ENCODE peak calls at places on chromosome X, in six cellular contexts. O, P, J, E, L and Z are unnamed samples.

GRCh38 chrX:42967681-42968080 is 189.7 kb upstream of the PPP1R2C start:
- DNase-seq in O (no peak), J (no peak), P (no peak), E (peak), L (no peak), Z (no peak)

GRCh38 chrX:134194915-134195314 is 42.1 kb upstream of the CCDC160 start:
- DNase-seq in L (no peak), O (no peak), J (no peak), E (no peak), P (no peak), Z (no peak)

GRCh38 chrX:108468486-108468885 is 28.8 kb downstream of the COL4A5 start:
- DNase-seq in J (peak), P (no peak), L (no peak), O (no peak), E (peak), Z (no peak)

GRCh38 chrX:73069365-73070035 is 9.8 kb downstream of the PABPC1L2A start:
- DNase-seq in O (no peak), E (no peak), P (no peak), L (peak), J (no peak), Z (no peak)

GRCh38 chrX:154593201-154593600 is 8.3 kb downstream of the CTAG1A start:
- DNase-seq in L (no peak), O (no peak), J (no peak), E (no peak), P (no peak), Z (no peak)

GRCh38 chrX:23820235-23820782 is 37.3 kb downstream of the SAT1 start:
- DNase-seq in P (peak), J (no peak), O (no peak), L (no peak), E (no peak), Z (no peak)

GRCh38 chrX:16671005-16671404 is 21.0 kb downstream of the S100G start:
- DNase-seq in J (peak), P (peak), O (no peak), E (peak), L (no peak), Z (no peak)

GRCh38 chrX:131802836-131803626 is 220.1 kb upstream of the STK26 start:
- DNase-seq in P (peak), O (no peak), E (no peak), L (no peak), J (peak), Z (no peak)

GRCh38 chrX:110182362-110182761 is 135.5 kb downstream of the AMMECR1 start:
- DNase-seq in E (no peak), J (peak), O (no peak), P (peak), L (no peak), Z (no peak)

GRCh38 chrX:41333744-41333993 is 293 bp upstream of the DDX3X start:
- DNase-seq in O (peak), E (peak), J (peak), L (no peak), P (no peak), Z (peak)

GRCh38 chrX:53265771-53266170 is 15.6 kb downstream of the IQSEC2 start:
- DNase-seq in E (peak), O (no peak), L (no peak), P (peak), J (peak), Z (no peak)
- H3K27ac ChIP-seq in E (peak), O (no peak), L (no peak), P (peak), J (peak), Z (peak)

GRCh38 chrX:118116308-118117068 is at the start of gene KLHL13:
- DNase-seq in L (peak), P (peak), J (peak), O (no peak), E (peak), Z (no peak)
- H3K27ac ChIP-seq in L (peak), P (peak), J (peak), O (no peak), E (peak), Z (no peak)

DNA sequence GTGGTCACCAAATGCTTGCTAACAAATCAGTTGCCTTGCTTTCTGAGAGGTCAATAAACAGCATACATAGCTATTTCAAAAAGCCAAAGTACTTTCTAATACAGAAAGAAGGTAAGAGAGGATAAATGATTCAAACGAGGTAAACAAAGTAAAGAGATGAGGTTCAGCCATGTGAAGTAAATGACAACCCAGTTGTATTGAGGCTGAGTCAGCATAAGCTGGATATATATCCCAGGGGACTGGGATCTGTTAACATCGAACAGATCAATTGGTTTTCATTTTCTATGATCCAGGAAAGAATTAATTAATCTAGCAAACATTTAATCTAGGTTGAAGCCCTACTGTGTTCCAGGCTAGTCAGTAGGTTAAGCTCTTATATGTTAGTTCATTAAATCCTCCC is 97.3 kb upstream of the GRIA3 start:
- DNase-seq in P (no peak), O (no peak), J (no peak), L (no peak), E (no peak), Z (no peak)
- H3K27ac ChIP-seq in P (peak), O (no peak), J (no peak), L (no peak), E (no peak), Z (peak)

DNA sequence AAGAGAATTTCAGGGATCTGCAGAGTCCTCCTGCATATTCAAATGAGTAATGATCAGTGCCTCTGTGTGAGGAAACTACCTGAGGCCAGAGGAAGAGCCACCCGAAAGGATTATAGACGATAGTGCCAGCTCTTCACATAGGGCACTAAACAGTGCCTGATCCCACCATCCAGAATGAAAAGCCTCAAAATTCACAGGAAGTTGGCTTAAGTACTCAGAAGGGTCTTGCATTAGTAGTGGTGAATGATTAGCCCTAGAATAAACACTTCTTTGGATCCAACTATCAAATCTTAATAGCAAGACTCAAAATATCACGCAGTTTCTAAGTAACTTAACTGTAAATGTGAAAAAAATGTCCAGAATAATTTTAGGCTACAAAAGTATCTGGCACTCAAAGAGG is 324.4 kb downstream of the ZNF674 start:
- DNase-seq in E (no peak), J (no peak), P (no peak), L (no peak), O (no peak), Z (no peak)
- H3K27ac ChIP-seq in E (no peak), J (no peak), P (no peak), L (no peak), O (peak), Z (no peak)

GRCh38 chrX:82219129-82219528 is 1017.2 kb downstream of the SH3BGRL start:
- DNase-seq in J (no peak), O (no peak), L (no peak), E (no peak), P (no peak), Z (no peak)
- H3K27ac ChIP-seq in J (no peak), O (no peak), L (no peak), E (no peak), P (no peak), Z (no peak)

GRCh38 chrX:71581210-71581609 is 3.0 kb downstream of the GCNA start:
- DNase-seq in J (no peak), O (no peak), E (no peak), P (no peak), L (no peak), Z (no peak)
- H3K27ac ChIP-seq in J (no peak), O (no peak), E (no peak), P (no peak), L (no peak), Z (no peak)